ENCODE peak calls at places on chromosomes 11 and 22, in five cellular contexts. One of them, this sample, is unnamed.

GRCh38 chr11:122797651-122798050 is 40.6 kb upstream of the CRTAM start:
- DNase-seq in A549: no peak
- DNase-seq in GM23338: no peak
- DNase-seq in K562: no peak
- DNase-seq in GM12878: no peak
- DNase-seq in this sample: no peak

GRCh38 chr11:10893713-10894112 is 35.9 kb upstream of the ZBED5 start:
- DNase-seq in A549: peak
- DNase-seq in GM23338: no peak
- DNase-seq in K562: no peak
- DNase-seq in GM12878: no peak
- DNase-seq in this sample: peak

GRCh38 chr11:121451178-121451981 is 734 bp upstream of the SORL1 start:
- DNase-seq in A549: no peak
- DNase-seq in GM23338: no peak
- DNase-seq in K562: no peak
- DNase-seq in GM12878: no peak
- DNase-seq in this sample: peak

GRCh38 chr11:79439893-79440450 is 858 bp downstream of the TENM4 start:
- DNase-seq in A549: no peak
- DNase-seq in GM23338: peak
- DNase-seq in K562: no peak
- DNase-seq in GM12878: no peak
- DNase-seq in this sample: no peak

GRCh38 chr11:123654566-123655081 is at the start of gene SCN3B:
- DNase-seq in A549: peak
- DNase-seq in GM23338: peak
- DNase-seq in K562: peak
- DNase-seq in GM12878: no peak
- DNase-seq in this sample: peak

GRCh38 chr11:84522331-84522730 is 1104.8 kb downstream of the DLG2 start:
- DNase-seq in A549: no peak
- DNase-seq in GM23338: no peak
- DNase-seq in K562: no peak
- DNase-seq in GM12878: no peak
- DNase-seq in this sample: no peak

GRCh38 chr11:16365456-16366355 is 9.4 kb upstream of the SOX6 start:
- DNase-seq in A549: no peak
- DNase-seq in GM23338: no peak
- DNase-seq in K562: no peak
- DNase-seq in GM12878: no peak
- DNase-seq in this sample: no peak

GRCh38 chr22:21632237-21632895 is at the start of gene CCDC116:
- DNase-seq in A549: no peak
- DNase-seq in GM23338: peak
- DNase-seq in K562: peak
- DNase-seq in GM12878: no peak
- DNase-seq in this sample: peak

GRCh38 chr11:43920598-43921419 is 21.6 kb upstream of the C11orf96 start:
- DNase-seq in A549: peak
- DNase-seq in GM23338: no peak
- DNase-seq in K562: peak
- DNase-seq in GM12878: no peak
- DNase-seq in this sample: peak

DNA sequence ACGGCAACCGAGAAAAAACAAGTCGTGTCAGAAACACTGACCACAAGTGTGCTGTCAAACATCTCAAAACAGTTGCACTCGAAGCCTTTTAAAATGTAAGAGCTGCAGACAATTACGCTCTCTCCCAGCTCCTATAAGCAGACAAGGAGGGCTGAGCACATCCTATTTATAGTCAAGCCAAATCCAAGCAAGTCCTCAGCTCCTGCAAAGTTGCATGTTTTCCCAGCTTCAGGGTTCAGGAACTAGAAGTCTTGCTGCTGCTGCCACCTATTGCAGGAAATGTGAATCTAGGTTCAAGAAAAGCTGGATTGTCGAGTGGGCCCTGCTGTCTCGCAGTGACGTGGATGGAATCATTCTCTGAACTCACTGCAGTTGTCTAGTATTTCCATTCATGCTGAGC is 15.5 kb downstream of the EFCAB6 start:
- DNase-seq in A549: no peak
- DNase-seq in GM23338: peak
- DNase-seq in K562: no peak
- DNase-seq in GM12878: no peak
- DNase-seq in this sample: no peak
- TF ChIP-seq JUNB in A549: no peak
- TF ChIP-seq JUNB in GM23338: no peak
- TF ChIP-seq JUNB in K562: no peak
- TF ChIP-seq JUNB in GM12878: no peak
- TF ChIP-seq JUNB in this sample: no peak

GRCh38 chr11:117607449-117607848 is 189.6 kb downstream of the DSCAML1 start:
- DNase-seq in A549: no peak
- DNase-seq in GM23338: no peak
- DNase-seq in K562: no peak
- DNase-seq in GM12878: no peak
- DNase-seq in this sample: no peak
- TF ChIP-seq JUNB in A549: no peak
- TF ChIP-seq JUNB in GM23338: no peak
- TF ChIP-seq JUNB in K562: no peak
- TF ChIP-seq JUNB in GM12878: no peak
- TF ChIP-seq JUNB in this sample: no peak

GRCh38 chr22:35314161-35314942 is 14.7 kb downstream of the TOM1 start:
- DNase-seq in A549: no peak
- DNase-seq in GM23338: peak
- DNase-seq in K562: no peak
- DNase-seq in GM12878: no peak
- DNase-seq in this sample: no peak
- TF ChIP-seq JUNB in A549: no peak
- TF ChIP-seq JUNB in GM23338: no peak
- TF ChIP-seq JUNB in K562: no peak
- TF ChIP-seq JUNB in GM12878: no peak
- TF ChIP-seq JUNB in this sample: no peak

GRCh38 chr11:33543823-33544222 is 156.8 kb downstream of the C11orf91 start:
- DNase-seq in A549: no peak
- DNase-seq in GM23338: no peak
- DNase-seq in K562: no peak
- DNase-seq in GM12878: no peak
- DNase-seq in this sample: no peak
- TF ChIP-seq JUNB in A549: no peak
- TF ChIP-seq JUNB in GM23338: no peak
- TF ChIP-seq JUNB in K562: no peak
- TF ChIP-seq JUNB in GM12878: no peak
- TF ChIP-seq JUNB in this sample: no peak

DNA sequence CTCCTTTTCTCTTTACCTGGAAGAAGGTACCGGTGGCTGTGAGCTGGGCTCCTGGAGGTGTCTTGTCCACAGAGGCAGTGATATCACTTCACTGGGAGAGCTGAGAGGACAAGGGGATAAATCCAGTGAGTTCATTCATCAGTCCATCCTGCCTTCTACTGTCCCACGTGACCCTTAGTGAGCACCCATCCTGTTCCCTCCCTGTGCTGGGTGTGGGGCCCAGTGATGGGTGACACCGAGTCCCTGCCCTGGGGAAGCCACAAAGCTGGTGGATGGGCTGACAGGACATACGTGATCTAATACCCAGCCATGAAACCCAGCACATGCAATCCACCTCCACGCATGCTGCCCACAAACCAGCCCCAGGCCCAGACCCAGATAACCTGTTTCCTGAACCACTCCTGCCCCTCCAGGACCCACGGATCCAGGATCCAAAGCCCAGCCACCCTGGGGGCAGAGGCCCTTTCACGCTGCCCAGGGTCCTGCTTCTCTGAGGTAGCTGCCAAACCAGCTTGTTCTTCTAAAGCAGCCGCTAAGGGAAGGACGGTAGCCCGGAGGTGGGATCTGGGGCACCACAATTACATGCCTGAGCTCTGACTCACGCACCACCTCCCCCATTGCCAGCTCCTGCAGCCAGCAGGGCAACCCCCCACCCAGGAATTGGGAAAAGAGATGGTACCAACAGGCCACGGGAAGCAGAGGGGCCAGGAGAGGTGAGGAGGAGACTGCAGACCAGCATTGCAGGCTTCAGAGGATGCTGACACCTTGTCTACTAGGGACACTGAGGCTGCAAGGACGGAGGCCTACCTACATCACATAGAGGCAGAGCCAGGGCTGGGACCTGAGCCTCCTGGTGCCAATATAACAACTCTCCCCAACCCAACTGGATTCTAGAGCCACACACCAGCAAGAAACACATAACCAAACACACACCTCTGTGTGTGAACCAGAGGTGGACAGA is 35.2 kb downstream of the GDPD5 start:
- DNase-seq in A549: no peak
- DNase-seq in GM23338: peak
- DNase-seq in K562: no peak
- DNase-seq in GM12878: no peak
- DNase-seq in this sample: no peak
- TF ChIP-seq JUNB in A549: no peak
- TF ChIP-seq JUNB in GM23338: no peak
- TF ChIP-seq JUNB in K562: no peak
- TF ChIP-seq JUNB in GM12878: no peak
- TF ChIP-seq JUNB in this sample: no peak

DNA sequence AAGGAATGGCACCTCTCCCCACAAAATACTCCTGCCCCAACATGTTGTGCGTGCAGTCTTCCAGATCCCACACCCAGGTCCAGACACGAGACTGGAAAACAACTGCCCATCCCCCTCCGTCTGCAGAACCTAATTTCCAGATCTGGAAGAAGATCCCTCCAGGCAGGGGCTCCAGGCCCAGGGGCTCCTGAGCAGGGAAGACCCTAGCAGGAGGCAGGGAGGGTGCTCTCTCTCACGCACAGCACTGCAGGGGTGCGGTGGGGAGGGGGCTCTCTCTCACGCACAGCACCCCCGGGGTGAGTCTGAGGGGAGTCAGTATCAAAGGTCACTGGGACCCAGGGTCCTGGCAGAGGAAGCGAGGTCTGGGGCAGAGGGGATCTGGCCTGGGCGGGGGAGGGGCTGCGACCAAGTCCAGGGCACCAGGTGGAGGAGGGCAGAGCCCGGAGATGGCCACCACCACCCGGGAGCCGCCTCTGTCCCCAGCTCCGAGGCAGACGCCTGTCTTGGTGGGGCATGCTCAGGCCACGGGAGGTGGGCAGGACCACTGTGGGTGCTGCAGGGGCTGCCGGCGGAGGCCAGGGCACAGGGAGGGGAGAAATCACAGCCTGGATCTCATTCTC is 1.7 kb downstream of the MLC1 start:
- DNase-seq in A549: no peak
- DNase-seq in GM23338: no peak
- DNase-seq in K562: no peak
- DNase-seq in GM12878: no peak
- DNase-seq in this sample: no peak
- TF ChIP-seq JUNB in A549: no peak
- TF ChIP-seq JUNB in GM23338: no peak
- TF ChIP-seq JUNB in K562: no peak
- TF ChIP-seq JUNB in GM12878: no peak
- TF ChIP-seq JUNB in this sample: no peak

GRCh38 chr22:18101536-18101935 is 9.1 kb upstream of the TUBA8 start:
- DNase-seq in A549: no peak
- DNase-seq in GM23338: no peak
- DNase-seq in K562: no peak
- DNase-seq in GM12878: no peak
- DNase-seq in this sample: no peak
- TF ChIP-seq JUNB in A549: no peak
- TF ChIP-seq JUNB in GM23338: no peak
- TF ChIP-seq JUNB in K562: no peak
- TF ChIP-seq JUNB in GM12878: no peak
- TF ChIP-seq JUNB in this sample: no peak

This sample was measured in HepG2.